ENCODE peak calls at places on chromosomes 7 and 10, in six cellular contexts. R is body of pancreas, Y is cardiac fibroblast, T is stomach, F is pancreas, W is neural progenitor cell. A is an unnamed sample.

GRCh38 chr10:61283489-61284221 is 169.5 kb downstream of the TMEM26 start:
- DNase-seq in R (no peak), Y (peak; percentile 25), W (no peak), T (no peak), F (no peak), A (peak; percentile 50)

GRCh38 chr7:122767339-122767738 is 64.6 kb upstream of the RNF148 start:
- DNase-seq in F (no peak), R (no peak), Y (no peak), T (no peak), W (peak; percentile 74), A (no peak)

GRCh38 chr10:110364531-110364937 is 59.8 kb upstream of the SMNDC1 start:
- DNase-seq in F (no peak), W (no peak), T (no peak), Y (no peak), R (no peak), A (peak; percentile 84)

GRCh38 chr7:91434821-91435220 is 170.6 kb downstream of the FZD1 start:
- DNase-seq in Y (peak; percentile 60), T (no peak), F (no peak), R (no peak), W (no peak), A (no peak)

GRCh38 chr7:47326808-47327207 is 255.1 kb downstream of the TNS3 start:
- DNase-seq in F (no peak), R (no peak), W (peak; percentile 52), T (no peak), Y (peak; percentile 84), A (no peak)

GRCh38 chr7:135923700-135924261 is 53.4 kb downstream of the MTPN start:
- DNase-seq in T (no peak), Y (peak; percentile 99), R (no peak), F (no peak), W (no peak), A (peak; percentile 95)

GRCh38 chr10:97543025-97543546 is 29.5 kb upstream of the ANKRD2 start:
- DNase-seq in T (peak; percentile 60), R (peak; percentile 59), F (peak; percentile 38), W (no peak), Y (peak; percentile 98), A (peak; percentile 95)

GRCh38 chr10:95193856-95194431 is at the start of gene ACSM6:
- DNase-seq in T (peak; percentile 41), F (peak; percentile 20), Y (no peak), R (peak; percentile 30), W (no peak), A (no peak)

GRCh38 chr10:97648557-97649404 is 8.3 kb downstream of the PI4K2A start:
- DNase-seq in Y (peak; percentile 97), W (no peak), R (no peak), T (no peak), F (no peak), A (peak; percentile 97)

GRCh38 chr7:26365077-26365896 is 73.6 kb downstream of the SNX10 start:
- DNase-seq in R (peak; percentile 50), Y (peak; percentile 81), F (peak; percentile 69), T (peak; percentile 41), W (peak; percentile 80), A (peak; percentile 68)

GRCh38 chr7:138030679-138031351 is 28.9 kb upstream of the CREB3L2 start:
- DNase-seq in F (no peak), R (no peak), Y (peak; percentile 38), T (no peak), W (no peak), A (peak; percentile 12)

GRCh38 chr10:50605280-50606270 is 18.2 kb downstream of the SGMS1 start:
- DNase-seq in R (peak; percentile 83), Y (peak; percentile 93), T (peak; percentile 69), F (peak; percentile 73), W (no peak), A (peak; percentile 97)

GRCh38 chr10:69769395-69769989 is 32.2 kb upstream of the COL13A1 start:
- DNase-seq in W (peak; percentile 40), F (peak; percentile 51), T (no peak), Y (peak; percentile 71), R (peak; percentile 67), A (peak; percentile 62)

GRCh38 chr7:3598855-3599254 is 297.8 kb downstream of the SDK1 start:
- DNase-seq in T (no peak), R (peak; percentile 25), Y (no peak), W (no peak), F (no peak), A (no peak)

GRCh38 chr7:12884856-12885440 is 197.5 kb downstream of the ARL4A start:
- DNase-seq in T (no peak), R (no peak), F (no peak), Y (peak; percentile 35), W (no peak), A (no peak)

GRCh38 chr10:131980757-131981428 is 830 bp downstream of the BNIP3 start:
- DNase-seq in F (peak; percentile 65), W (peak; percentile 63), Y (peak; percentile 31), T (no peak), R (peak; percentile 57), A (no peak)

GRCh38 chr10:103719036-103719435 is 136.3 kb downstream of the SH3PXD2A start:
- DNase-seq in Y (no peak), W (no peak), R (no peak), T (no peak), F (no peak), A (no peak)

GRCh38 chr7:22445140-22445722 is 54.8 kb downstream of the STEAP1B start:
- DNase-seq in Y (peak; percentile 78), W (peak; percentile 21), R (peak; percentile 74), F (peak; percentile 54), T (peak; percentile 44), A (peak; percentile 25)

GRCh38 chr10:128721851-128722250 is 595.6 kb upstream of the MKI67 start:
- DNase-seq in Y (no peak), F (no peak), T (no peak), W (no peak), R (no peak), A (no peak)

GRCh38 chr7:101900103-101900502 is 82.7 kb downstream of the CUX1 start:
- DNase-seq in Y (no peak), R (no peak), W (no peak), T (no peak), F (no peak), A (no peak)

GRCh38 chr10:666237-667012 is 23.0 kb downstream of the DIP2C start:
- DNase-seq in R (peak; percentile 13), Y (no peak), T (no peak), W (no peak), F (no peak), A (no peak)

GRCh38 chr7:143363011-143363937 is 761 bp upstream of the FAM131B start:
- DNase-seq in W (no peak), R (no peak), T (no peak), F (no peak), Y (no peak), A (no peak)

GRCh38 chr10:110600487-110601101 is 33.1 kb downstream of the SMC3 start:
- DNase-seq in R (peak; percentile 24), W (peak; percentile 65), F (no peak), T (no peak), Y (peak; percentile 76), A (peak; percentile 76)

GRCh38 chr10:3045471-3046209 is 21.7 kb upstream of the PFKP start:
- DNase-seq in W (peak; percentile 77), R (no peak), F (no peak), Y (peak; percentile 90), T (peak; percentile 59), A (peak; percentile 45)

GRCh38 chr7:142608630-142609029 is 140.6 kb upstream of the PRSS1 start:
- DNase-seq in Y (no peak), F (no peak), W (no peak), T (no peak), R (no peak), A (peak; percentile 20)

GRCh38 chr10:84427903-84428650 is 99.7 kb downstream of the CCSER2 start:
- DNase-seq in Y (peak; percentile 19), T (peak; percentile 34), F (no peak), R (no peak), W (peak; percentile 8), A (no peak)

DNA sequence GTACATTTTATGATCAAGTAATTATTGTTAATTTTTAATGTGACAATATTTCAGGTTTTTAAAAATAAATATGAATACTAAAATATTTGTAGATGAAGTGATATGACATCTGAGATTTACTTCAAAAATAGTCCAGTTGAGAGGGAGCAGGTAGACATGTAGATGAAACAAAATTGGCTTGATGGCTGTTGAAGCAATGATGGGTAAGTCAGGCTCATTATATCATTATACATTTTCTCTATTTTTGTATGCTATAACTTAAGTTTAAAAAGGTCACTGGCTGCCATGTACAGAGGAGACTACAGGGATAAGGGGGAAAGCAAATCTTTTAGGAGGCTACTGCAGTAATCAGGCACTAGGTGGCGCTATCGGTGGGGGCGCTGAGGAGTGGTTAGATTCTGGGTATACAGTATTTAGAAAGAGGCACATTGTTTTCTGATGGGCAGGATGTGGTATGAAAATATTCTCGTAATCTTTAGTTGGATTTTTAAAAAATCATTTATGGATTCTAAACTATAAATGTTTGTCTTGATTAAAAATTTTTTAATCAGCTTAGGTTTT is 189.8 kb upstream of the IMMP2L start:
- DNase-seq in F (peak; percentile 48), T (peak; percentile 43), W (peak; percentile 76), R (peak; percentile 37), Y (peak; percentile 75), A (peak; percentile 43)
- TF ChIP-seq CTCF in F (peak; percentile 43), T (peak; percentile 61), W (peak; percentile 95), R (peak; percentile 55), Y (peak; percentile 96), A (peak; percentile 72)

DNA sequence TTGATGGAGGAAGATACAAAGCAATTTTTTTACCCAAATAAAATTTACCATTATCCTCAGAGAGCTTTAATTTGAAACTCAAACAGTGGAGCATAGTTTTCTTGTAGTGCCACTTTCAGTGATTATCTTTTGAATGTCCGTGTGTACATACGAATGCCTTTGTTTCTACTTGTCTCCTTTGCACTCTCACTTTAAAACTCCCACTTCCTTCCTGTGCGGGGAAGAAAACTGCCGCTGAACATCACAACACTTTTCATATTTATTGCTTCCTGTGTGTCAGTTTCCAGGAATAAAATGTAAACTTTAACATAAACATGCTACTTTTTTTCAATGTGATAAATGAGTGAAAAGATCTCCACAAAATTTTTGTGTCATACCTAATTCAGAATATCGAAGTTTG is 102.4 kb downstream of the SEMA3A start:
- DNase-seq in T (no peak), R (no peak), F (no peak), W (no peak), Y (peak; percentile 34), A (peak; percentile 55)
- H3K4me3 ChIP-seq in T (no peak overlapping the region), R (no peak overlapping the region), F (no peak overlapping the region), W (no peak overlapping the region), Y (no peak overlapping the region), A (peak overlapping the region; percentile 12)

GRCh38 chr10:76428541-76429330 is 997.3 kb downstream of the LRMDA start:
- DNase-seq in T (no peak), F (no peak), R (no peak), W (no peak), Y (peak; percentile 91), A (peak; percentile 72)

GRCh38 chr10:76420725-76421124 is 989.3 kb downstream of the LRMDA start:
- DNase-seq in W (no peak), R (no peak), Y (no peak), T (no peak), F (no peak), A (no peak)

GRCh38 chr10:76422769-76423168 is 991.3 kb downstream of the LRMDA start:
- DNase-seq in W (no peak), R (no peak), F (no peak), Y (no peak), T (no peak), A (no peak)
- TF ChIP-seq CTCF in W (no peak), R (no peak), F (no peak), Y (no peak), T (no peak), A (no peak)

DNA sequence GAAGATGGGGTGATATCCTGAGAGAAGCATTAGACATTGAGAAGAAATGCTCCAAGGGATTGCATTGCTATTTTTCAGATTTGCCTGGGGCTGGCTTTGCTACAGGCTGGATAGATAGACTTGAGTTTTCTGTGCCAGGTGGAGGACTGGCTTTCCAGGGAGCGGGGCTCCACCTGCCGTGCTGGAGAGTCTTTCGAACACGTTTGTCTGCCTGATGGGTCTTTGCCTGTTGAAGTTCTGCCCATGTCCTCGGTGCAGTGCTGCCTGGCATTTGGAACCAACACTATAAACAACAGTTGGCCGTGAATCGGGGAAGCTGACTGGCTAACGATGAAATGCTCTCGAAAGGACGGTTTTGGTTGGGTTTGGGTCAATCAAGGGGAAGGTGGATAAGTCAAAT is 598.8 kb downstream of the TYW1 start:
- DNase-seq in T (no peak), F (no peak), W (no peak), Y (no peak), R (no peak), A (no peak)
- H3K4me3 ChIP-seq in T (no peak overlapping the region), F (no peak overlapping the region), W (no peak overlapping the region), Y (no peak overlapping the region), R (no peak overlapping the region), A (no peak overlapping the region)

A was measured in bronchial epithelial cell.